ENCODE peak calls at places on chromosomes 16 and 17, in five cellular contexts. T is sigmoid colon, G is esophagus muscularis mucosa, M is A549, Z is ovary. A is an unnamed sample.
A peak's percentile ranks its signal among the peaks of the same experiment; 100 is the strongest.

GRCh38 chr16:68368602-68368944 is 57.8 kb downstream of the PRMT7 start:
- DNase-seq in Z (no peak), G (no peak), T (no peak), M (no peak), A (no peak)

GRCh38 chr16:66416981-66417700 is 10.0 kb upstream of the BEAN1 start:
- DNase-seq in Z (no peak), M (no peak), T (no peak), G (no peak), A (no peak)

GRCh38 chr16:47258874-47259461 is 115.2 kb upstream of the NETO2 start:
- DNase-seq in Z (no peak), M (peak; percentile 44), G (no peak), T (no peak), A (no peak)

GRCh38 chr17:59856859-59857794 is 35.6 kb downstream of the TUBD1 start:
- DNase-seq in T (peak; percentile 4), M (no peak), G (no peak), Z (no peak), A (no peak)

GRCh38 chr16:54077412-54077821 is 209.2 kb downstream of the IRX3 start:
- DNase-seq in M (peak; percentile 38), Z (no peak), G (no peak), T (no peak), A (no peak)

GRCh38 chr16:48820379-48820778 is 210.4 kb upstream of the N4BP1 start:
- DNase-seq in G (peak; percentile 47), Z (no peak), M (no peak), T (no peak), A (no peak)

GRCh38 chr16:88326611-88327485 is 55.9 kb upstream of the ZNF469 start:
- DNase-seq in M (no peak), T (no peak), G (no peak), Z (no peak), A (no peak)

GRCh38 chr17:79702071-79702470 is 28.7 kb upstream of the ENPP7 start:
- DNase-seq in Z (no peak), G (no peak), T (no peak), M (no peak), A (no peak)

GRCh38 chr17:72424505-72425117 is 303.8 kb downstream of the SOX9 start:
- DNase-seq in M (no peak), T (no peak), G (no peak), Z (no peak), A (no peak)

DNA sequence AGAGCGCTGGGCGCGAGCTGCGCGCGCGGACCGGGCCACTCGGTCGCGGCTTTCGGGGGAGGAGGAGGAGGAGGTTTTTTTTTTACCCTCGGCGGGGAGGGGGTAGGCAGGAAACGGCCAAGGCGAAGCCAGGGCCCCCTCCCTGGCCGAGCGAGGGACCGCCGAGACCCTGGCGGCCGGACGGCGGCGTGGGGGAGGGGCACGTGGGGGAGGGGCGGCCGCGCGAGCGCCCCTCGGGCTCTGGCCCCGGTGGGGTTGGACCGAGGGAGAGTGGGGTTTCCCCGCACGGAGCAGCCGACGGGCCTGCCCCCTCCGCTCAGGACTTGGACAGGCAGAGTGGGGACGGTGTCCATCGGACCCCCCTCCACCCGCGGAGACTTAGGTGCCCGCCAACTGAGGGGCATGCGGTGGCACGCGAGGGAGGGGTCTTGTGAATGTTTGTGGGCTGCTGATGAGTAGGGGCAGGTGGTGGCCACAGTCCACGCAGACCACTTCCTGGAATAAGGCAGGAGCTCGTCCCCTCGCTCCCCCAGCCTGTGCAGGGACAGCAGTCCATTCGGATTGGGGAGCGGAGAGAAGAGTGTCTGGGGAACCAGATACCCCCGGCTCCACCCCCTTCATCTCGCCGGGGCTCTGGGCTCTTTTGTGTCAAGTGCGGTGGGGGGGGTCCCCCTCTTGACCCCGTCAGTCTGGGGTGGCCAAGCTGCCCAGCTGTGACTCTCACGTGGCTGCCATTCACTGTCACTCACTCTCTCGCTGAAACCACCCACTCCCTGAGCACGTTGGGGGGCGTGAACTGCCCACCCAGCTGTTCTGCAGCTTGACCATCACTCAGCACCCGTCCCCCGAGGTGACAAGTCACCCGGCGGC is 3.0 kb upstream of the CHD3 start:
- DNase-seq in M (peak; percentile 73), Z (peak; percentile 76), T (peak; percentile 80), G (no peak), A (peak; percentile 55)
- H3K4me1 ChIP-seq in M (peaks cover 38% of the 10 kb centered on the region), Z (peaks cover 18% of the 10 kb centered on the region), T (peaks cover 75% of the 10 kb centered on the region), G (peaks cover 81% of the 10 kb centered on the region), A (peaks cover 70% of the 10 kb centered on the region)

GRCh38 chr16:2755158-2755557 is 2.7 kb downstream of the SRRM2 start:
- DNase-seq in Z (no peak), G (no peak), T (no peak), M (no peak), A (no peak)
- TF ChIP-seq POLR2A in Z (no peak), G (no peak), T (no peak), M (no peak), A (no peak)

DNA sequence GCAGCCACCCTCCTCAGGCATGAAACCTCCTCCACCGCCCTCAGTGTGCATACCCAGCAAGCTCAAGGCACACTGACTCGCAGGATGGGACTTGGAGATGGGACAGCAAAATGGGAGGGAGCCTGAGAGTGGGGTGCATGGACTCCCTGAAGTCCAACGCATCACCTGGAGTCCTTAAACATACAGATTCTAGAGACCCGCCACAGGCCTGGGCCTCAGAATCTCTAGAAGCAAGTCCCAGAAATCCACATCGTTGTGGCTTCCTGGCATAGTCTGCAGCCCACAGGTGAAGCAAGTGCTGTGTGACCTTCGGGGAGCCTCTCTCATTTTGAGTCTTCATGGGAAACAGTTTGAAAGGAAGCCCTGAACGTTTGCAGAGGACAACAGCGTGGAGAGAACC is 3.5 kb upstream of the TBX21 start:
- DNase-seq in T (no peak), G (no peak), M (no peak), Z (no peak), A (no peak)
- TF ChIP-seq EP300 in T (no peak), G (no peak), M (no peak), Z (no peak), A (no peak)

GRCh38 chr17:47280072-47280811 is 26.6 kb downstream of the ITGB3 start:
- DNase-seq in G (no peak), Z (no peak), T (no peak), M (no peak), A (no peak)

GRCh38 chr17:47281246-47281645 is 27.6 kb downstream of the ITGB3 start:
- DNase-seq in M (no peak), Z (no peak), T (no peak), G (no peak), A (no peak)

GRCh38 chr17:47278561-47278960 is 24.9 kb downstream of the ITGB3 start:
- DNase-seq in M (no peak), Z (no peak), G (no peak), T (no peak), A (no peak)

GRCh38 chr17:47277921-47278320 is 24.3 kb downstream of the ITGB3 start:
- DNase-seq in T (no peak), Z (no peak), G (no peak), M (no peak), A (no peak)

DNA sequence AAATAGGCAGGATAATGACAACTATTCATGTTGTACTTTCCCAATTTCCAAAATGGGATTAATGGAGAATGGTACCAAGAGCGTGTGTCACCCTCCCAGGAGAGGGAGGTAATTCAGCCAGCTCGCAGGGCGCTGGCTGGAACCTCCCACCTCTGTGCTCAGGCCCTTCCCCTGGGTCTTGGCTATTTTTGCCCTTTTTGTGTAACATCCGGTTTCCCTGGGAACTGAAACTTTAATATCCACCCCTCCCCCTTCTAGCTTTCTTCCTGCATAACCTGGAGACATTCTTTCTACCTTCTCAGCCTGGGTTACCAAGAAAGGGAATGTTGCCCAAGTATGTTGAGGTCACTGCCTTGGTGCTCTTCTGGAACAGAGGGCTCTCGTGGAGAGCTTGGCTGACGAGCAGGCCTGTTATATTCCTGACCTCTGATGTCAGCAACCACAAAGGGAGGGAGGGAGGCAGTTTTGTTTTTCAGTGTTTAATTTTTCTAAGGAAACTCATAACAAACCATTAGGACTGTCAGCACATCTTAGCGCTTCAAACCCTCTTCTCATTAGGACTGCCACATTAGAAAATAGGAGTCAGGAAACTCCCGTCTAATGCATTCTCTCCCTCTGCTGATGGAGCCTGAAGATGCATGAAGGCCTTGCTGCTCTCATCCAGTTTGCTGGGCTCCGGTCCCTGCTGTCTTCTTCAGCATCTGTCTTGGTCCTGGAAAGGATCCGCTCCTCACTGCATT is 25.6 kb downstream of the ITGB3 start:
- DNase-seq in M (no peak), T (peak; percentile 90), Z (peak; percentile 58), G (no peak), A (peak; percentile 56)
- H3K4me1 ChIP-seq in M (peaks cover 12% of the 10 kb centered on the region), T (peaks cover 68% of the 10 kb centered on the region), Z (peaks cover 38% of the 10 kb centered on the region), G (peaks cover 73% of the 10 kb centered on the region), A (peaks cover 47% of the 10 kb centered on the region)

DNA sequence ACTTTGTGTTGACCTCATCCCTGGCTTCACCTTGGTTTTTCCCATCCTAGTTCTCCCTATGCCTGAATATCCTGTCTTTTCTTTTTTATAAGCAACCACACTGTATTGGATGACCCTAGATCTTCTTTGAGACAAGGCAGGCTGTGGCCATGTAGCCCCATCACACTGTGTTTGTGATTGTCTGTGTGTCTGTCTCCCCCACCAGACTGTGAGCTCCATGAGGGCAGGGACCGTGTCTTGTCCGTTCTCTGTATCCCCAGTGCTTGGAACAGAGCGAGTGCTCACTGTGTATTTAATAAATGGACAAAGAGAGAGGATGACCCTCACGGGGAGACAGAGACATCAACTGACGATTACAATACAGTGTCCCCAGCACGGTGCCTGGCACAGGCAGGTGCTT is 7.1 kb downstream of the SLC25A39 start:
- DNase-seq in M (no peak), Z (no peak), T (no peak), G (no peak), A (no peak)
- TF ChIP-seq POLR2A in M (no peak), Z (no peak), T (no peak), G (no peak), A (no peak)

DNA sequence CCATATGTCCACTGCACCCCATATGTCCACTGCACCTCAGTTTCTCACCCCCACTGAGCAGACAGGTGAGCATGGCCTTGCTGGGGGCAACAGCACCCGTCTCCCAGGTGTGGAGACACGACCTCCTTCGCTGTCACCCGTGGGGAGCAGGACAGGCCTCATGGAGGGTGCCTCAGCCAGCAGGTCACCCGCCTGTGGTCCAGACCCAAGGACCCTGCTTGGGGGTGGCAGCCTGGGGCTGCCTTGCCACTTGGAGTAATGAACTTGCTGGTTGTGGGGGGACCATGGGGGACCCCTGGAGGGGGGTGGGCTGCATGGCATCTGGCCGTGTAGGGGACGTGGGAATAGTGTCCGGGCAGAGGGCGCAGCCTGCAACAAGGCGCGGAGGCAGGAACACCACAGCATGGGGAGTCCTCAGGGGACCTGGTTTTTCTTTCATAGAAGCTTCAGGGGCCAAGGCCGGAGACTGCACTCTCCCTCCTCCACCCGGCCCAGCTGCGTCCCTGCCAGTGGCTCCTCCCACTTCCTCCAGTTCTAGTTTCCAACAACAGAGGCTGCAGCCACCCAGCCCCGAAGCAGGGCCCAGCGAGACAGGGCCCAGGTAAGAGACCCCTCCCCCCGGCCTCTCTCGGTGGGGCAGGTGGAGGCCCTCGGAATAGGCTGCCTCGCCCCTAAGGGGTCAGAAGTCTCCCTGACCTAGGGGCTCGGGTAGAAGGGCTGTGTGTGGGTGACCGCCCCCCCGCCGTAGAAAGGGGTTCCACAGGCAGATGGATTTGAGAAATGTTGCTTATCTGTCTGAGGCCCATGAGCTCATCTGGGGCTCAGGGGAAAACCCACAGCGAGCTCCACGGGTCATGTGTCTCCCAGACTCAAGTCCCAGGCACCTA is at the start of gene NHLRC4:
- DNase-seq in Z (peak; percentile 86), T (peak; percentile 90), G (peak; percentile 93), M (no peak), A (peak; percentile 78)
- TF ChIP-seq EP300 in Z (no peak), T (no peak), G (no peak), M (no peak), A (no peak)